ENCODE peak calls at places on chromosomes 1 and 21, in seven cellular contexts. A is heart right ventricle, Q is esophagus muscularis mucosa, L is AG04450, G is progenitor cell of endocrine pancreas, S is endothelial cell of umbilical vein, C is GM12865. E is an unnamed sample.
A peak's percentile ranks its signal among the peaks of the same experiment; 100 is the strongest.

GRCh38 chr1:183293856-183294255 is 107.8 kb downstream of the LAMC2 start:
- DNase-seq in A (no peak), Q (no peak), L (no peak), G (no peak), S (no peak), C (no peak), E (no peak)

GRCh38 chr1:153030895-153031294 is at the start of gene SPRR1B:
- DNase-seq in A (no peak), Q (no peak), L (no peak), G (no peak), S (no peak), C (no peak), E (no peak)

GRCh38 chr1:199512037-199512710 is 515.3 kb upstream of the NR5A2 start:
- DNase-seq in A (no peak), Q (no peak), L (no peak), G (no peak), S (no peak), C (no peak), E (no peak)

GRCh38 chr1:211198111-211198510 is 61.1 kb upstream of the RCOR3 start:
- DNase-seq in A (no peak), Q (no peak), L (no peak), G (no peak), S (no peak), C (no peak), E (no peak)

GRCh38 chr1:23263380-23263887 is 46.1 kb upstream of the HTR1D start:
- DNase-seq in A (no peak), Q (no peak), L (no peak), G (no peak), S (no peak), C (no peak), E (no peak)

GRCh38 chr1:156081174-156082110 is 823 bp downstream of the MEX3A start:
- DNase-seq in A (no peak), Q (no peak), L (no peak), G (no peak), S (peak; percentile 37), C (no peak), E (no peak)

GRCh38 chr1:164261691-164262240 is 297.2 kb upstream of the PBX1 start:
- DNase-seq in A (no peak), Q (no peak), L (no peak), G (no peak), S (no peak), C (no peak), E (no peak)

GRCh38 chr1:240314845-240315746 is 223.4 kb downstream of the FMN2 start:
- DNase-seq in A (no peak), Q (no peak), L (no peak), G (no peak), S (no peak), C (no peak), E (no peak)

GRCh38 chr1:181081399-181081798 is 7.1 kb upstream of the IER5 start:
- DNase-seq in A (no peak), Q (no peak), L (no peak), G (no peak), S (no peak), C (no peak), E (no peak)

GRCh38 chr21:40146201-40146890 is 279.1 kb downstream of the PCP4 start:
- DNase-seq in A (no peak), Q (no peak), L (no peak), G (no peak), S (no peak), C (no peak), E (no peak)

GRCh38 chr1:220874201-220874655 is 5.0 kb upstream of the HLX start:
- DNase-seq in A (peak; percentile 79), Q (no peak), L (no peak), G (no peak), S (peak; percentile 93), C (peak; percentile 46), E (peak; percentile 54)

GRCh38 chr21:42349420-42350075 is 1.2 kb downstream of the TFF2 start:
- DNase-seq in A (no peak), Q (no peak), L (no peak), G (no peak), S (no peak), C (no peak), E (no peak)

GRCh38 chr1:81780705-81781454 is 19.9 kb upstream of the ADGRL2 start:
- DNase-seq in A (no peak), Q (no peak), L (no peak), G (no peak), S (no peak), C (no peak), E (no peak)

GRCh38 chr1:81781749-81782148 is 19.0 kb upstream of the ADGRL2 start:
- DNase-seq in A (no peak), Q (no peak), L (no peak), G (no peak), S (no peak), C (no peak), E (no peak)
- TF ChIP-seq CTCF in A (no peak), Q (no peak), L (peak; percentile 21), G (no peak), S (no peak), C (no peak), E (no peak)

GRCh38 chr21:16070207-16070651 is 340.4 kb downstream of the USP25 start:
- DNase-seq in A (no peak), Q (no peak), L (no peak), G (no peak), S (no peak), C (no peak), E (no peak)
- TF ChIP-seq CTCF in A (no peak), Q (no peak), L (no peak), G (no peak), S (no peak), C (no peak), E (no peak)

GRCh38 chr1:201685485-201685884 is 143.5 kb upstream of the IPO9 start:
- DNase-seq in A (no peak), Q (no peak), L (no peak), G (no peak), S (no peak), C (no peak), E (no peak)
- TF ChIP-seq CTCF in A (no peak), Q (no peak), L (no peak), G (no peak), S (no peak), C (no peak), E (no peak)

DNA sequence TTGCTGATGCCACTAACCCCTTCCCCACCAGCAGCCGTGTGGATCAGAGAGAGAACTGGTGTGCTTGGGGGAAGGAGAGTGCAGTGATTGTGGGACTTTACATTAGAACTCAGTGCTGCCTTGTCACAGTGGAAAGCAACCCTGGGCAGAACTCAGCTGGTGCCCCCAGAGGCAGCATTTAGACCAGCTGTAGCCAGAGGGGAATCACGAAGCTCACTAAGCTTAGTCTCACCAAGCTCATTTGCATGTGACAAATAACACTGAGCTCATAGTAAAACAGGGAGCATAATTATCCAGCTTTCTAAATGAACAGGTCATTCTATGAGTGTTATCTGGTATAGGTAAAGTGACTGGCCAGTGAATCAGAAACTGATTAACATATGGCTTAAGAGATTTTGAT is 9.8 kb upstream of the SMAP2 start:
- DNase-seq in A (no peak), Q (no peak), L (no peak), G (no peak), S (no peak), C (peak; percentile 78), E (peak; percentile 68)
- TF ChIP-seq CTCF in A (no peak), Q (no peak), L (no peak), G (peak; percentile 15), S (peak; percentile 3), C (peak; percentile 20), E (peak; percentile 32)

GRCh38 chr1:26861286-26861701 is 1.7 kb upstream of the SFN start:
- DNase-seq in A (no peak), Q (no peak), L (no peak), G (no peak), S (no peak), C (no peak), E (no peak)
- TF ChIP-seq CTCF in A (no peak), Q (no peak), L (peak; percentile 37), G (peak; percentile 12), S (peak; percentile 12), C (no peak), E (no peak)

GRCh38 chr1:196497824-196498223 is 110.4 kb downstream of the KCNT2 start:
- DNase-seq in A (no peak), Q (no peak), L (no peak), G (no peak), S (no peak), C (no peak), E (no peak)

GRCh38 chr1:196502437-196502836 is 105.8 kb downstream of the KCNT2 start:
- DNase-seq in A (no peak), Q (no peak), L (no peak), G (no peak), S (no peak), C (no peak), E (no peak)

GRCh38 chr1:196501760-196502428 is 106.3 kb downstream of the KCNT2 start:
- DNase-seq in A (no peak), Q (no peak), L (no peak), G (no peak), S (no peak), C (no peak), E (no peak)
- TF ChIP-seq CTCF in A (no peak), Q (no peak), L (no peak), G (no peak), S (no peak), C (no peak), E (no peak)

GRCh38 chr1:222706815-222707214 is 5.5 kb downstream of the AIDA start:
- DNase-seq in A (no peak), Q (no peak), L (no peak), G (no peak), S (no peak), C (no peak), E (no peak)
- TF ChIP-seq CTCF in A (no peak), Q (peak; percentile 8), L (no peak), G (peak; percentile 11), S (no peak), C (no peak), E (no peak)

DNA sequence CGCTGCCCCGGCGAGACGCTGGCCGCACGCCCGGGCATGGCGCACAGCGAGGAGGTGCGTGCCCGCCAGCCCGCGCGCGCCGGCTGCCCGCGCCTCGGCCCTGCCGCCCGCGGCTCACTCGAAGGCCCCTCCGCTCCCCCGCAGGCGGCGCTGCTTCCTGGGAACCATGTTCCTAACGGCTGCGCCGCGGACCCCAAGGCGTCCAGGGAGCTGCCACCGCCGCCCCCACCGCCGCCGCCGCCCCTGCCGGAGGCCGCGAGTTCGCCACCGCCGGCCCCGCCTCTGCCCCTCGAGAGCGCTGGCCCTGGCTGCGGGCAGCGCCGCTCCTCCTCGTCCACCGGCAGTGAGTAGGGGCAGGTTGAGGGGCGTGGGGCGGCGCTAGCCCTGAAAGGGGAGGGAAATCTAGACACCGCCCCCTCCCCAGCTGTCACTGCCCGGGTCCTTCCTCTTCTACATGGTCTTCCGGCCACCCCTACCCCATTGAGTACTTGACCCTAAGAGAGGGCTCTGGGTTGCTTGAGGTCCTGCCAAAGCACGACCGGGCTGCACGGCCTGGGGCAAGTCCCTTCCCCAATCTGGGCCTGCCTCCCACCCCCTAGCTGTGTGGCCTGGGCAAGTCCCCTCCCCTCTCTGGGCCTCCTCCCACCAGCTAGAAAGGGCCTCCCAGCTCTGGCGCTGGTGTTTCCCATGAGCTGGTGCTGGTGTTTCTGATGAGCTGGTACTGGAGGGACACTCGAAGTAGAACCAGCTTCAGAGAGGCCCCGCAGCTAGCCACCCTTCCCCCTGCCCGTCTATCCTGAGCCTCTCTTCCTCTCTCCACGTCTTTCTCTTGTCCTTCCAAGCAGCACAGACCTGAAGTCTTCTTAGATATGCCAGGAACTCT is 17.0 kb downstream of the TNFRSF25 start:
- DNase-seq in A (no peak), Q (no peak), L (no peak), G (peak; percentile 42), S (peak; percentile 20), C (no peak), E (peak; percentile 45)
- TF ChIP-seq CTCF in A (no peak), Q (no peak), L (no peak), G (no peak), S (no peak), C (no peak), E (no peak)

GRCh38 chr1:100834779-100835645 is 59.6 kb downstream of the EXTL2 start:
- DNase-seq in A (no peak), Q (no peak), L (no peak), G (no peak), S (peak; percentile 26), C (peak; percentile 47), E (peak; percentile 8)
- TF ChIP-seq CTCF in A (peak; percentile 10), Q (peak; percentile 38), L (peak; percentile 47), G (peak; percentile 49), S (no peak), C (peak; percentile 60), E (peak; percentile 61)